ENCODE peak calls at places on chromosomes 5 and 9, in four cellular contexts. E is ovary, O is HEK293T, N is globus pallidus. B is an unnamed sample.

GRCh38 chr5:80736730-80737129 is 81.9 kb upstream of the DHFR start:
- DNase-seq in N (no peak), E (no peak), O (no peak), B (no peak)

GRCh38 chr5:179588166-179588565 is 35.3 kb downstream of the HNRNPH1 start:
- DNase-seq in N (no peak), E (no peak), O (no peak), B (no peak)

GRCh38 chr5:129361441-129362025 is 98.6 kb upstream of the ADAMTS19 start:
- DNase-seq in O (no peak), E (no peak), N (no peak), B (no peak)

GRCh38 chr9:81032030-81032572 is 657.2 kb downstream of the TLE1 start:
- DNase-seq in E (no peak), N (no peak), O (no peak), B (no peak)

GRCh38 chr9:27162045-27162444 is 53.0 kb downstream of the TEK start:
- DNase-seq in O (no peak), N (no peak), E (no peak), B (peak; percentile 4)

GRCh38 chr5:59893436-59894227 is at the start of gene PDE4D:
- DNase-seq in E (no peak), O (peak; percentile 67), N (peak; percentile 14), B (peak; percentile 7)

GRCh38 chr5:123807177-123807900 is 295.4 kb downstream of the CSNK1G3 start:
- DNase-seq in E (no peak), O (peak; percentile 20), N (no peak), B (peak; percentile 19)

GRCh38 chr5:135217669-135218485 is 181.2 kb downstream of the MACROH2A1 start:
- DNase-seq in N (no peak), O (peak; percentile 47), E (no peak), B (no peak)

GRCh38 chr5:127280494-127281220 is 9.9 kb upstream of the MEGF10 start:
- DNase-seq in E (no peak), O (peak; percentile 21), N (peak; percentile 17), B (no peak)

GRCh38 chr5:150286820-150287219 is 2.8 kb downstream of the CAMK2A start:
- DNase-seq in N (no peak), O (peak; percentile 66), E (no peak), B (no peak)

GRCh38 chr9:77547113-77547731 is 100.9 kb downstream of the GNA14 start:
- DNase-seq in N (no peak), O (no peak), E (no peak), B (no peak)

GRCh38 chr9:84744195-84744594 is 74.7 kb downstream of the NTRK2 start:
- DNase-seq in N (no peak), O (no peak), E (no peak), B (no peak)

GRCh38 chr9:131276891-131277672 is 772 bp upstream of the FAM78A start:
- DNase-seq in O (no peak), N (no peak), E (no peak), B (no peak)

GRCh38 chr9:98887918-98888510 is 55.7 kb upstream of the COL15A1 start:
- DNase-seq in E (no peak), N (no peak), O (no peak), B (no peak)

GRCh38 chr9:21252727-21253547 is 13.1 kb upstream of the IFNA14 start:
- DNase-seq in E (no peak), N (peak; percentile 49), O (peak; percentile 50), B (peak; percentile 49)